ENCODE peak calls at places on chromosomes 12 and 14, in six cellular contexts. N is H1, T is IMR-90, M is H9, H is trophoblast cell, J is mesenchymal stem cell. I is an unnamed sample.

GRCh38 chr12:1217191-1217949 is 226.3 kb downstream of the ERC1 start:
- DNase-seq in N (no peak), T (peak), M (no peak), H (no peak), J (peak), I (peak)

GRCh38 chr14:66511849-66512248 is 3.9 kb downstream of the GPHN start:
- DNase-seq in N (no peak), T (no peak), M (no peak), H (no peak), J (no peak), I (no peak)

GRCh38 chr12:53722450-53723041 is 4.7 kb downstream of the CALCOCO1 start:
- DNase-seq in N (no peak), T (peak), M (no peak), H (no peak), J (peak), I (no peak)

GRCh38 chr12:77667101-77667500 is 163.6 kb upstream of the NAV3 start:
- DNase-seq in N (no peak), T (peak), M (no peak), H (peak), J (no peak), I (no peak)

GRCh38 chr14:92649934-92650545 is 98.4 kb downstream of the LGMN start:
- DNase-seq in N (no peak), T (peak), M (no peak), H (peak), J (peak), I (no peak)

GRCh38 chr14:50423529-50423928 is 26.8 kb upstream of the CDKL1 start:
- DNase-seq in N (no peak), T (no peak), M (no peak), H (no peak), J (no peak), I (no peak)

GRCh38 chr14:54094765-54095164 is 138.1 kb upstream of the BMP4 start:
- DNase-seq in N (no peak), T (no peak), M (no peak), H (no peak), J (peak), I (no peak)

GRCh38 chr12:54036620-54037359 is 3.9 kb downstream of the HOXC5 start:
- DNase-seq in N (no peak), T (no peak), M (no peak), H (no peak), J (peak), I (no peak)

GRCh38 chr12:124428136-124428791 is 133.4 kb downstream of the RFLNA start:
- DNase-seq in N (no peak), T (peak), M (no peak), H (no peak), J (peak), I (no peak)

GRCh38 chr14:103538291-103539055 is 9.5 kb downstream of the TRMT61A start:
- DNase-seq in N (no peak), T (no peak), M (no peak), H (no peak), J (no peak), I (no peak)

GRCh38 chr12:105226219-105226618 is 9.8 kb downstream of the APPL2 start:
- DNase-seq in N (no peak), T (peak), M (no peak), H (no peak), J (peak), I (no peak)

GRCh38 chr14:93059917-93060545 is 55.7 kb downstream of the ITPK1 start:
- DNase-seq in N (no peak), T (no peak), M (peak), H (no peak), J (no peak), I (no peak)

GRCh38 chr14:63006515-63006914 is 38.7 kb downstream of the KCNH5 start:
- DNase-seq in N (no peak), T (no peak), M (no peak), H (no peak), J (no peak), I (no peak)

GRCh38 chr12:83945871-83946270 is 966.7 kb downstream of the SLC6A15 start:
- DNase-seq in N (no peak), T (peak), M (no peak), H (no peak), J (peak), I (no peak)

GRCh38 chr14:89065879-89066278 is 241.4 kb downstream of the TTC8 start:
- DNase-seq in N (no peak), T (no peak), M (no peak), H (no peak), J (no peak), I (no peak)

GRCh38 chr12:113757223-113758002 is 208.7 kb downstream of the RBM19 start:
- DNase-seq in N (no peak), T (no peak), M (peak), H (no peak), J (no peak), I (no peak)

GRCh38 chr12:29429999-29430698 is 49.2 kb upstream of the ERGIC2 start:
- DNase-seq in N (no peak), T (no peak), M (no peak), H (no peak), J (no peak), I (peak)

GRCh38 chr14:58200480-58200841 is 512 bp downstream of the ACTR10 start:
- DNase-seq in N (no peak), T (peak), M (no peak), H (no peak), J (no peak), I (no peak)

GRCh38 chr12:32891956-32892355 is 4.6 kb downstream of the PKP2 start:
- DNase-seq in N (no peak), T (no peak), M (peak), H (no peak), J (peak), I (peak)

GRCh38 chr12:110844131-110844530 is 2.7 kb upstream of the CCDC63 start:
- DNase-seq in N (no peak), T (no peak), M (no peak), H (peak), J (no peak), I (no peak)

GRCh38 chr12:127245009-127245408 is 1022.0 kb upstream of the TMEM132C start:
- DNase-seq in N (no peak), T (peak), M (no peak), H (no peak), J (no peak), I (no peak)

GRCh38 chr14:55514819-55515470 is 65.1 kb upstream of the KTN1 start:
- DNase-seq in N (no peak), T (peak), M (no peak), H (no peak), J (peak), I (no peak)

GRCh38 chr12:64889434-64890216 is 65.2 kb downstream of the TBC1D30 start:
- DNase-seq in N (no peak), T (peak), M (peak), H (peak), J (peak), I (no peak)

GRCh38 chr14:56005580-56006053 is 112.6 kb upstream of the PELI2 start:
- DNase-seq in N (peak), T (peak), M (no peak), H (peak), J (peak), I (no peak)

GRCh38 chr14:34324363-34324795 is 137.7 kb downstream of the SPTSSA start:
- DNase-seq in N (no peak), T (peak), M (no peak), H (no peak), J (peak), I (peak)

GRCh38 chr12:106301611-106302321 is 767 bp upstream of the TCP11L2 start:
- DNase-seq in N (peak), T (peak), M (peak), H (peak), J (peak), I (peak)

GRCh38 chr14:55835985-55836384 is 256.0 kb downstream of the KTN1 start:
- DNase-seq in N (no peak), T (no peak), M (no peak), H (no peak), J (no peak), I (no peak)

GRCh38 chr14:53912121-53912520 is 44.5 kb downstream of the BMP4 start:
- DNase-seq in N (no peak), T (no peak), M (no peak), H (no peak), J (no peak), I (no peak)

GRCh38 chr12:48952691-48953090 is 4.6 kb downstream of the ARF3 start:
- DNase-seq in N (no peak), T (no peak), M (no peak), H (no peak), J (no peak), I (no peak)

GRCh38 chr12:72274926-72275325 is 2.8 kb downstream of the TRHDE start:
- DNase-seq in N (no peak), T (peak), M (no peak), H (no peak), J (peak), I (no peak)

GRCh38 chr12:89353823-89354629 is 1.7 kb upstream of the DUSP6 start:
- DNase-seq in N (peak), T (peak), M (peak), H (peak), J (peak), I (peak)

GRCh38 chr12:106281056-106281782 is 21.3 kb upstream of the TCP11L2 start:
- DNase-seq in N (no peak), T (no peak), M (no peak), H (no peak), J (no peak), I (no peak)

GRCh38 chr12:121278450-121279375 is 17.8 kb downstream of the CAMKK2 start:
- DNase-seq in N (no peak), T (peak), M (no peak), H (no peak), J (no peak), I (no peak)

GRCh38 chr12:6839482-6840201 is 1.1 kb upstream of the GNB3 start:
- DNase-seq in N (no peak), T (no peak), M (peak), H (no peak), J (no peak), I (no peak)

GRCh38 chr12:15796493-15797141 is 7.4 kb upstream of the EPS8 start:
- DNase-seq in N (no peak), T (peak), M (no peak), H (no peak), J (peak), I (no peak)

GRCh38 chr14:104087981-104088850 is 2.7 kb downstream of the ASPG start:
- DNase-seq in N (peak), T (no peak), M (no peak), H (no peak), J (no peak), I (no peak)

GRCh38 chr12:2652011-2652400 is 142.8 kb upstream of the FKBP4 start:
- DNase-seq in N (no peak), T (no peak), M (no peak), H (no peak), J (no peak), I (no peak)

DNA sequence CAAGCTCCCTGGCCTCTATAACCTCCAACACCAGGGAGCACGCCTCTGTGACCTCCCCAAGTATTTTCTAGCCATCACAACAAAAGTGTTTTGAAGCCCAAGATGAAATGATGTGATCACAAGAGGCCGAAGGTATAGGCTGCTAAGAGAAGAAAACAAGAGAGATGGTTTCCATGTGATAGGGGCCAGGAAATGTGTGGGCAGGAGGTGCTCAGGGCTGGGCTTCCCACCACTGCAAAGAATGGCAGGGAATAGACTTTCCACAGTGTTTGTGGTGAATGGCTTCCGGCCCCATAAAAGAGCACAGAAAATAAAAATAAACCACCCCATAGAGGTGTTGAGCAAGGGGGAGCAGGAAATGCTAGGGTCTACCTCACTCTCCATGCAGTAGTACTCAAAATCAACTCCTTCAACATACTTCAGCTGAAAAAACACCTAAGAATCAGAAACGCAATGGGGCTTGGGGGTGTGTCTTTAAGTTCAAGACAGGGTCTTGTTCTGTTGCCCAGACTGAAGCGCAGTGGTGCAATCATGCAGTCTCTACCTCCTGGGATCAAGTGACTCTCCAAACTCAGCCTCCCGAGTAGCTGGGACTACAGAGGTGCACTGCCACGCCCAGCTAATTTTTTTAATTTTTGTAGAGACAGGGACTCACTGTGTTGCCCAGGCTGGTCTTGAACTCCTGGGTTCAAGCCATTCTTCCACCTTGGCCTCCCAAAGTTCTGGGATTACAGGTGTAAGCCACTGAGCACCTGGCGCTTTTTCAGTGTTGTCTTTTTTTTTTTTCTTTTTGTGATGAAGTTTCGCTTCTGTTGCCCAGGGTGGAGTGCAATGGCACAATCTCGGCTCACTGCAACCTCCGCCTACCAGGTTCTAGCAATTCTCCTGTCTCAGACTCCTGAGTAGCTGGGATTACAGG is 27.1 kb downstream of the DAD1 start:
- DNase-seq in N (no peak), T (no peak), M (no peak), H (no peak), J (no peak), I (no peak)
- H2BK120ac ChIP-seq in N (no peak), T (no peak), M (no peak), H (no peak), J (no peak), I (no peak)

DNA sequence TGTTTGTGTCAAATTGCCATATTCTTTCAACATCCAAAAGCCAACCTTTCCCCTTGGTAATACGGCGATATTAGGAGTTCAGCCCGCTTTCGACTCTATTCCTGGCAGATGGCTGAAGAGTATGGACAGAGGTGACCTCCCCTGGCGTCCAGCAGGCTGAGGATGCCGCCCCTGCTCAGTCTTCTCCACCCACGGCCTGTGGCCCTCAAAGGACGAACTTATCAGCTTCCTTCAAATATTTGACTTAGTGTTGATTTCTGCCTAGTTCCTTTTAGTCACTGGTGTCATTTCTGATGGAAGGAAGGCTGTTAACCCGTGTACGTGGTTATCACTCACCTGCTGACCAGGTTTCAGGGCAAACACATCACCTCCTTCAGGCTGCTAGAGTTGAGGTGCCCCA is 65.0 kb downstream of the TESC start:
- DNase-seq in N (no peak), T (no peak), M (no peak), H (no peak), J (no peak), I (no peak)
- H3K4me2 ChIP-seq in N (no peak), T (no peak), M (no peak), H (no peak), J (no peak), I (no peak)

GRCh38 chr14:99036594-99037293 is 235.3 kb downstream of the BCL11B start:
- DNase-seq in N (no peak), T (no peak), M (no peak), H (peak), J (no peak), I (no peak)

GRCh38 chr14:99039316-99040041 is 232.5 kb downstream of the BCL11B start:
- DNase-seq in N (no peak), T (no peak), M (no peak), H (no peak), J (no peak), I (no peak)

GRCh38 chr14:99038401-99038800 is 233.6 kb downstream of the BCL11B start:
- DNase-seq in N (no peak), T (no peak), M (no peak), H (no peak), J (no peak), I (no peak)

GRCh38 chr14:99035712-99036593 is 236.0 kb downstream of the BCL11B start:
- DNase-seq in N (peak), T (peak), M (peak), H (peak), J (peak), I (peak)

GRCh38 chr14:99037777-99038176 is 234.2 kb downstream of the BCL11B start:
- DNase-seq in N (no peak), T (no peak), M (peak), H (no peak), J (no peak), I (no peak)
- H2AFZ ChIP-seq in N (no peak), T (no peak), M (no peak), H (no peak), J (no peak), I (no peak)

GRCh38 chr12:11650697-11651281 is 1.3 kb downstream of the ETV6 start:
- DNase-seq in N (no peak), T (peak), M (no peak), H (no peak), J (peak), I (peak)

GRCh38 chr12:11651377-11651776 is 1.9 kb downstream of the ETV6 start:
- DNase-seq in N (no peak), T (no peak), M (no peak), H (no peak), J (no peak), I (no peak)

GRCh38 chr12:11650279-11650696 is 814 bp downstream of the ETV6 start:
- DNase-seq in N (no peak), T (no peak), M (peak), H (no peak), J (no peak), I (no peak)

GRCh38 chr12:11648514-11649412 is 711 bp upstream of the ETV6 start:
- DNase-seq in N (peak), T (peak), M (peak), H (peak), J (peak), I (peak)

DNA sequence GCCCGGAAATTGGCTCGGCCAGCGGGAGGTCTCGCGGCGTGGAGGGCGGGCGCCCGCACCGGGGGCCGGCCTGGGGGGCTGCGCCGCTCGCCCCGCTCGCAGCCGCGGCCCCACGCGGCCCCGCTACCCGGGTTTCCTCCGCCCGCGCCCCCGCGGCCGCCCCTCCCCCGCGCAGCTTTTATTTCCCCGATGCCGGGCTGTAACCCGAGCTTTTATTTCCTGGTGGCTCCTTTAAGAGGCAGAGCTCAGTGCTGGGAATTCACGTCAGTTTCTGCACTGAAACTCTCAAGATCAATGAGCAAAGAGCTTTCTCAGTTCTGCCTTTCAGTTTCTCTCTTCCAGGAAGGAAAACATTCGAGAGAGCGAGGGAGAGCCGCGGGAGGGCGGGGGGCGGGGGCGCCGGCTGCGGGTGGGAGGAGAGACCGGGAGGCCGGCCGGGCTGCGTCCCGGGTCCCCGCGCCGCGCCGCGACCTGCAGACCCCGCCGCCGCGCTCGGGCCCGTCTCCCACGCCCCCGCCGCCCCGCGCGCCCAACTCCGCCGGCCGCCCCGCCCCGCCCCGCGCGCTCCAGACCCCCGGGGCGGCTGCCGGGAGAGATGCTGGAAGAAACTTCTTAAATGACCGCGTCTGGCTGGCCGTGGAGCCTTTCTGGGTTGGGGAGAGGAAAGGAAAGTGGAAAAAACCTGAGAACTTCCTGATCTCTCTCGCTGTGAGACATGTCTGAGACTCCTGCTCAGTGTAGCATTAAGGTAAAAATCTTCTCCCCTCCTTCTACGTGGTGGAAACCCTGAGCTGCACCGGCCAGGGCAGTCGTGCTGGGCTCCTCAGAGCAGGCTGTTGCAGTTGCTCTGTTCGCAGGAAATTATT is at the start of gene ETV6:
- DNase-seq in N (peak), T (peak), M (peak), H (peak), J (peak), I (peak)
- H2BK120ac ChIP-seq in N (peak), T (peak), M (no peak), H (peak), J (peak), I (peak)

GRCh38 chr12:67534671-67535070 is 113.9 kb upstream of the DYRK2 start:
- DNase-seq in N (no peak), T (peak), M (no peak), H (no peak), J (peak), I (no peak)
- H3K4me2 ChIP-seq in N (peak), T (no peak), M (no peak), H (no peak), J (no peak), I (no peak)

GRCh38 chr12:101490286-101490920 is 15.3 kb downstream of the SPIC start:
- DNase-seq in N (peak), T (no peak), M (peak), H (no peak), J (peak), I (peak)

GRCh38 chr12:101491325-101491724 is 16.2 kb downstream of the SPIC start:
- DNase-seq in N (no peak), T (no peak), M (no peak), H (no peak), J (no peak), I (no peak)
- H2AFZ ChIP-seq in N (no peak), T (no peak), M (no peak), H (no peak), J (no peak), I (no peak)

I was measured in neuronal stem cell.